ENCODE peak calls at places on chromosomes 2 and 18, in four cellular contexts. One of them, this sample, is unnamed.

GRCh38 chr18:66949419-66949818 is 345.5 kb upstream of the CDH19 start:
- DNase-seq in GM13977: no peak
- DNase-seq in foreskin keratinocyte: no peak
- DNase-seq in fibroblast of pulmonary artery: no peak
- DNase-seq in this sample: no peak

GRCh38 chr2:210961249-210961648 is 404.9 kb downstream of the CPS1 start:
- DNase-seq in foreskin keratinocyte: peak; percentile 48
- DNase-seq in GM13977: no peak
- DNase-seq in fibroblast of pulmonary artery: peak; percentile 5
- DNase-seq in this sample: no peak

GRCh38 chr2:7031424-7032245 is 114.4 kb downstream of the RNF144A start:
- DNase-seq in GM13977: no peak
- DNase-seq in foreskin keratinocyte: peak; percentile 97
- DNase-seq in fibroblast of pulmonary artery: peak; percentile 69
- DNase-seq in this sample: no peak

GRCh38 chr2:11056614-11057013 is 98.7 kb upstream of the SLC66A3 start:
- DNase-seq in foreskin keratinocyte: peak; percentile 71
- DNase-seq in fibroblast of pulmonary artery: peak; percentile 63
- DNase-seq in GM13977: no peak
- DNase-seq in this sample: no peak

GRCh38 chr2:101307950-101308431 is 510 bp downstream of the RNF149 start:
- DNase-seq in fibroblast of pulmonary artery: peak; percentile 14
- DNase-seq in foreskin keratinocyte: no peak
- DNase-seq in GM13977: peak; percentile 58
- DNase-seq in this sample: no peak

GRCh38 chr2:192146069-192147006 is 48.4 kb downstream of the TMEFF2 start:
- DNase-seq in foreskin keratinocyte: peak; percentile 62
- DNase-seq in fibroblast of pulmonary artery: peak; percentile 54
- DNase-seq in GM13977: no peak
- DNase-seq in this sample: no peak

GRCh38 chr18:54787098-54787497 is 41.2 kb upstream of the RAB27B start:
- DNase-seq in GM13977: no peak
- DNase-seq in foreskin keratinocyte: no peak
- DNase-seq in fibroblast of pulmonary artery: no peak
- DNase-seq in this sample: no peak

GRCh38 chr18:50563376-50563775 is 3.5 kb downstream of the MAPK4 start:
- DNase-seq in fibroblast of pulmonary artery: no peak
- DNase-seq in foreskin keratinocyte: no peak
- DNase-seq in GM13977: no peak
- DNase-seq in this sample: no peak

GRCh38 chr2:109614715-109615636 is 812 bp downstream of the SOWAHC start:
- DNase-seq in fibroblast of pulmonary artery: peak; percentile 35
- DNase-seq in GM13977: no peak
- DNase-seq in foreskin keratinocyte: no peak
- DNase-seq in this sample: no peak

GRCh38 chr2:158049129-158049855 is 52.4 kb upstream of the UPP2 start:
- DNase-seq in foreskin keratinocyte: no peak
- DNase-seq in fibroblast of pulmonary artery: no peak
- DNase-seq in GM13977: no peak
- DNase-seq in this sample: no peak

GRCh38 chr2:152537252-152537651 is 180.0 kb downstream of the PRPF40A start:
- DNase-seq in foreskin keratinocyte: peak; percentile 78
- DNase-seq in GM13977: no peak
- DNase-seq in fibroblast of pulmonary artery: peak; percentile 35
- DNase-seq in this sample: no peak

GRCh38 chr2:102726128-102727087 is 35.4 kb upstream of the TMEM182 start:
- DNase-seq in GM13977: no peak
- DNase-seq in foreskin keratinocyte: no peak
- DNase-seq in fibroblast of pulmonary artery: no peak
- DNase-seq in this sample: no peak

GRCh38 chr2:159098815-159099455 is 130.5 kb downstream of the TANC1 start:
- DNase-seq in fibroblast of pulmonary artery: peak; percentile 86
- DNase-seq in foreskin keratinocyte: peak; percentile 45
- DNase-seq in GM13977: no peak
- DNase-seq in this sample: no peak

GRCh38 chr2:136434251-136434715 is 316.3 kb upstream of the CXCR4 start:
- DNase-seq in fibroblast of pulmonary artery: no peak
- DNase-seq in GM13977: no peak
- DNase-seq in foreskin keratinocyte: no peak
- DNase-seq in this sample: no peak

GRCh38 chr2:240205348-240205747 is 64.9 kb upstream of the OTOS start:
- DNase-seq in foreskin keratinocyte: peak; percentile 94
- DNase-seq in fibroblast of pulmonary artery: peak; percentile 27
- DNase-seq in GM13977: no peak
- DNase-seq in this sample: no peak

GRCh38 chr2:240953426-240954425 is 44.7 kb upstream of the SNED1 start:
- DNase-seq in foreskin keratinocyte: no peak
- DNase-seq in GM13977: no peak
- DNase-seq in fibroblast of pulmonary artery: no peak
- DNase-seq in this sample: no peak

GRCh38 chr2:119283873-119284331 is 60.3 kb downstream of the STEAP3 start:
- DNase-seq in foreskin keratinocyte: peak; percentile 71
- DNase-seq in GM13977: no peak
- DNase-seq in fibroblast of pulmonary artery: peak; percentile 12
- DNase-seq in this sample: no peak

GRCh38 chr2:216372761-216373291 is 543 bp upstream of the MARCHF4 start:
- DNase-seq in foreskin keratinocyte: peak; percentile 94
- DNase-seq in fibroblast of pulmonary artery: peak; percentile 88
- DNase-seq in GM13977: no peak
- DNase-seq in this sample: no peak

GRCh38 chr2:47069628-47070154 is 85.4 kb downstream of the STPG4 start:
- DNase-seq in fibroblast of pulmonary artery: peak; percentile 74
- DNase-seq in foreskin keratinocyte: peak; percentile 82
- DNase-seq in GM13977: no peak
- DNase-seq in this sample: no peak

GRCh38 chr2:239716536-239717318 is 308.4 kb downstream of the NDUFA10 start:
- DNase-seq in GM13977: no peak
- DNase-seq in fibroblast of pulmonary artery: no peak
- DNase-seq in foreskin keratinocyte: no peak
- DNase-seq in this sample: no peak

GRCh38 chr2:65465124-65465523 is 32.7 kb upstream of the SPRED2 start:
- DNase-seq in foreskin keratinocyte: peak; percentile 68
- DNase-seq in fibroblast of pulmonary artery: no peak
- DNase-seq in GM13977: no peak
- DNase-seq in this sample: no peak

GRCh38 chr2:239291505-239292350 is 109.1 kb downstream of the HDAC4 start:
- DNase-seq in GM13977: no peak
- DNase-seq in foreskin keratinocyte: no peak
- DNase-seq in fibroblast of pulmonary artery: no peak
- DNase-seq in this sample: no peak

GRCh38 chr2:27324720-27325119 is 1.8 kb upstream of the MPV17 start:
- DNase-seq in GM13977: no peak
- DNase-seq in foreskin keratinocyte: no peak
- DNase-seq in fibroblast of pulmonary artery: no peak
- DNase-seq in this sample: no peak

GRCh38 chr18:58046087-58046793 is 2.2 kb downstream of the NEDD4L start:
- DNase-seq in foreskin keratinocyte: no peak
- DNase-seq in GM13977: no peak
- DNase-seq in fibroblast of pulmonary artery: no peak
- DNase-seq in this sample: no peak

GRCh38 chr18:12282436-12283039 is 25.5 kb upstream of the TUBB6 start:
- DNase-seq in GM13977: no peak
- DNase-seq in fibroblast of pulmonary artery: peak; percentile 78
- DNase-seq in foreskin keratinocyte: peak; percentile 97
- DNase-seq in this sample: no peak